ENCODE peak calls at places on chromosomes 16 and 17, in ten cellular contexts. D, J, Q, L, B, V, W, T, Z and A are unnamed samples.
A peak's percentile ranks its signal among the peaks of the same experiment; 100 is the strongest.

GRCh38 chr16:16067127-16067526 is 117.7 kb downstream of the ABCC1 start:
- DNase-seq in W (no peak), J (no peak), B (no peak), T (no peak), V (no peak), D (no peak), Z (no peak), Q (no peak), L (no peak), A (no peak)

GRCh38 chr17:44345497-44346026 is 460 bp downstream of the GRN start:
- DNase-seq in B (peak; percentile 68), D (peak; percentile 55), L (peak; percentile 51), J (peak; percentile 34), T (peak; percentile 69), V (peak; percentile 38), Z (no peak), Q (no peak), W (peak; percentile 61), A (peak; percentile 89)

GRCh38 chr17:39695089-39695474 is 4.8 kb upstream of the ERBB2 start:
- DNase-seq in V (no peak), Q (no peak), Z (no peak), B (no peak), D (no peak), L (no peak), J (no peak), W (no peak), T (no peak), A (no peak)

GRCh38 chr17:59494757-59495368 is 70.5 kb upstream of the DHX40 start:
- DNase-seq in Z (no peak), T (no peak), B (no peak), V (no peak), L (no peak), Q (no peak), J (no peak), D (no peak), W (no peak), A (no peak)

GRCh38 chr16:1335996-1336395 is 2.6 kb downstream of the BAIAP3 start:
- DNase-seq in Q (no peak), Z (no peak), L (no peak), B (no peak), V (no peak), T (no peak), D (no peak), J (no peak), W (no peak), A (peak; percentile 44)

GRCh38 chr17:68588362-68588761 is 12.8 kb downstream of the FAM20A start:
- DNase-seq in D (no peak), Z (no peak), V (no peak), W (no peak), Q (no peak), L (no peak), T (no peak), J (no peak), B (no peak), A (no peak)

GRCh38 chr17:48728232-48729231 is at the start of gene HOXB13:
- DNase-seq in T (no peak), W (no peak), L (peak; percentile 23), Q (no peak), V (peak; percentile 16), D (peak; percentile 22), Z (peak; percentile 38), B (no peak), J (peak; percentile 34), A (peak; percentile 68)

GRCh38 chr17:29401237-29401636 is 11.1 kb downstream of the TAOK1 start:
- DNase-seq in Q (no peak), L (no peak), D (no peak), W (no peak), Z (no peak), J (no peak), B (no peak), T (no peak), V (no peak), A (no peak)

GRCh38 chr17:74605361-74605760 is 13.3 kb upstream of the CD300LD start:
- DNase-seq in W (no peak), D (peak; percentile 70), B (no peak), T (no peak), J (no peak), L (no peak), V (peak; percentile 84), Z (peak; percentile 47), Q (no peak), A (no peak)

GRCh38 chr17:78316867-78317816 is 42.7 kb downstream of the SOCS3 start:
- DNase-seq in W (no peak), V (no peak), J (no peak), Z (no peak), D (no peak), T (no peak), L (no peak), B (no peak), Q (no peak), A (peak; percentile 91)

GRCh38 chr17:79630821-79631639 is 20.2 kb upstream of the RBFOX3 start:
- DNase-seq in L (no peak), J (no peak), B (no peak), T (no peak), Z (no peak), D (no peak), W (peak; percentile 32), V (no peak), Q (no peak), A (no peak)

GRCh38 chr16:6023449-6023848 is 925.9 kb upstream of the EEF2KMT start:
- DNase-seq in D (no peak), T (no peak), V (no peak), W (no peak), B (no peak), L (no peak), Q (no peak), Z (no peak), J (no peak), A (no peak)

GRCh38 chr17:29256116-29256515 is 9.5 kb downstream of the CRYBA1 start:
- DNase-seq in B (no peak), Q (no peak), J (no peak), D (no peak), Z (no peak), L (no peak), W (no peak), T (no peak), V (no peak), A (no peak)

GRCh38 chr16:85228970-85229430 is 116.7 kb upstream of the CIBAR2 start:
- DNase-seq in L (no peak), D (no peak), B (no peak), T (no peak), W (no peak), Z (no peak), J (no peak), V (no peak), Q (no peak), A (no peak)

GRCh38 chr17:47009759-47010594 is 30.9 kb upstream of the RPRML start:
- DNase-seq in D (no peak), J (no peak), V (no peak), L (no peak), Q (no peak), Z (no peak), T (no peak), W (no peak), B (no peak), A (peak; percentile 13)

GRCh38 chr17:74763565-74764387 is 12.4 kb downstream of the NAT9 start:
- DNase-seq in Q (no peak), D (no peak), V (peak; percentile 46), J (no peak), Z (no peak), L (no peak), W (no peak), B (no peak), T (no peak), A (no peak)

GRCh38 chr16:74580828-74581227 is 26.1 kb downstream of the GLG1 start:
- DNase-seq in V (no peak), B (no peak), D (no peak), Q (no peak), T (no peak), L (no peak), J (no peak), W (no peak), Z (no peak), A (no peak)

GRCh38 chr17:78734841-78735641 is 47.0 kb downstream of the CYTH1 start:
- DNase-seq in W (no peak), D (no peak), B (no peak), Q (no peak), V (no peak), T (no peak), J (no peak), Z (no peak), L (no peak), A (no peak)

GRCh38 chr16:30018731-30019158 is 4.3 kb upstream of the C16orf92 start:
- DNase-seq in J (no peak), Z (no peak), Q (no peak), T (no peak), B (no peak), V (no peak), D (no peak), L (no peak), W (no peak), A (peak; percentile 39)

GRCh38 chr16:65121870-65122723 is at the start of gene CDH11:
- DNase-seq in L (no peak), Q (no peak), Z (peak; percentile 70), D (peak; percentile 86), B (no peak), T (no peak), V (peak; percentile 82), W (peak; percentile 58), J (no peak), A (peak; percentile 81)

GRCh38 chr17:10125761-10126553 is 72.4 kb downstream of the GAS7 start:
- DNase-seq in V (peak; percentile 72), W (no peak), J (no peak), L (no peak), Z (no peak), Q (no peak), T (no peak), B (no peak), D (no peak), A (peak; percentile 75)